ENCODE peak calls at places on chromosomes 3 and 15, in nine cellular contexts. One of them, this sample, is unnamed.

GRCh38 chr15:68729789-68730201 is 90.9 kb downstream of the ANP32A start:
- DNase-seq in aorta: no peak
- DNase-seq in spleen: no peak
- DNase-seq in GM12878: no peak
- DNase-seq in uterus: peak; percentile 50
- DNase-seq in upper lobe of right lung: no peak
- DNase-seq in heart left ventricle: peak; percentile 69
- DNase-seq in cardiac muscle cell: no peak
- DNase-seq in left lung: no peak
- DNase-seq in this sample: peak; percentile 72

GRCh38 chr15:31330111-31330785 is 3.6 kb downstream of the KLF13 start:
- DNase-seq in aorta: no peak
- DNase-seq in spleen: peak; percentile 63
- DNase-seq in GM12878: no peak
- DNase-seq in uterus: no peak
- DNase-seq in upper lobe of right lung: peak; percentile 57
- DNase-seq in heart left ventricle: no peak
- DNase-seq in cardiac muscle cell: no peak
- DNase-seq in left lung: no peak
- DNase-seq in this sample: peak; percentile 37

GRCh38 chr3:25432191-25432720 is 4.2 kb downstream of the RARB start:
- DNase-seq in aorta: no peak
- DNase-seq in spleen: no peak
- DNase-seq in GM12878: no peak
- DNase-seq in uterus: no peak
- DNase-seq in upper lobe of right lung: no peak
- DNase-seq in heart left ventricle: no peak
- DNase-seq in cardiac muscle cell: no peak
- DNase-seq in left lung: no peak
- DNase-seq in this sample: no peak

GRCh38 chr15:51336011-51336410 is 2.4 kb downstream of the CYP19A1 start:
- DNase-seq in aorta: no peak
- DNase-seq in spleen: no peak
- DNase-seq in GM12878: no peak
- DNase-seq in uterus: no peak
- DNase-seq in upper lobe of right lung: no peak
- DNase-seq in heart left ventricle: peak; percentile 51
- DNase-seq in cardiac muscle cell: no peak
- DNase-seq in left lung: no peak
- DNase-seq in this sample: no peak

GRCh38 chr15:29838352-29839010 is 16.2 kb upstream of the TJP1 start:
- DNase-seq in aorta: no peak
- DNase-seq in spleen: no peak
- DNase-seq in GM12878: no peak
- DNase-seq in uterus: no peak
- DNase-seq in upper lobe of right lung: no peak
- DNase-seq in heart left ventricle: no peak
- DNase-seq in cardiac muscle cell: no peak
- DNase-seq in left lung: no peak
- DNase-seq in this sample: no peak

GRCh38 chr3:58659051-58659675 is 7.4 kb downstream of the FAM3D start:
- DNase-seq in aorta: no peak
- DNase-seq in spleen: no peak
- DNase-seq in GM12878: no peak
- DNase-seq in uterus: no peak
- DNase-seq in upper lobe of right lung: no peak
- DNase-seq in heart left ventricle: no peak
- DNase-seq in cardiac muscle cell: peak; percentile 22
- DNase-seq in left lung: no peak
- DNase-seq in this sample: no peak

GRCh38 chr15:77457619-77458265 is 37.1 kb downstream of the HMG20A start:
- DNase-seq in aorta: no peak
- DNase-seq in spleen: no peak
- DNase-seq in GM12878: no peak
- DNase-seq in uterus: no peak
- DNase-seq in upper lobe of right lung: no peak
- DNase-seq in heart left ventricle: no peak
- DNase-seq in cardiac muscle cell: no peak
- DNase-seq in left lung: no peak
- DNase-seq in this sample: no peak

GRCh38 chr3:112360574-112360973 is 27.6 kb downstream of the CD200 start:
- DNase-seq in aorta: peak; percentile 53
- DNase-seq in spleen: no peak
- DNase-seq in GM12878: no peak
- DNase-seq in uterus: peak; percentile 34
- DNase-seq in upper lobe of right lung: no peak
- DNase-seq in heart left ventricle: no peak
- DNase-seq in cardiac muscle cell: no peak
- DNase-seq in left lung: no peak
- DNase-seq in this sample: peak; percentile 32

GRCh38 chr3:31247850-31248618 is 284.7 kb upstream of the STT3B start:
- DNase-seq in aorta: no peak
- DNase-seq in spleen: no peak
- DNase-seq in GM12878: peak; percentile 77
- DNase-seq in uterus: no peak
- DNase-seq in upper lobe of right lung: no peak
- DNase-seq in heart left ventricle: no peak
- DNase-seq in cardiac muscle cell: no peak
- DNase-seq in left lung: no peak
- DNase-seq in this sample: no peak

GRCh38 chr15:47514251-47514652 is 203.1 kb upstream of the SEMA6D start:
- DNase-seq in aorta: no peak
- DNase-seq in spleen: no peak
- DNase-seq in GM12878: no peak
- DNase-seq in uterus: no peak
- DNase-seq in upper lobe of right lung: no peak
- DNase-seq in heart left ventricle: no peak
- DNase-seq in cardiac muscle cell: no peak
- DNase-seq in left lung: no peak
- DNase-seq in this sample: no peak

GRCh38 chr15:81279621-81280051 is 44.3 kb downstream of the STARD5 start:
- DNase-seq in aorta: no peak
- DNase-seq in spleen: no peak
- DNase-seq in GM12878: no peak
- DNase-seq in uterus: no peak
- DNase-seq in upper lobe of right lung: no peak
- DNase-seq in heart left ventricle: no peak
- DNase-seq in cardiac muscle cell: no peak
- DNase-seq in left lung: no peak
- DNase-seq in this sample: no peak

GRCh38 chr3:61682671-61683408 is 121.5 kb downstream of the PTPRG start:
- DNase-seq in aorta: no peak
- DNase-seq in spleen: no peak
- DNase-seq in GM12878: no peak
- DNase-seq in uterus: no peak
- DNase-seq in upper lobe of right lung: no peak
- DNase-seq in heart left ventricle: no peak
- DNase-seq in cardiac muscle cell: no peak
- DNase-seq in left lung: no peak
- DNase-seq in this sample: no peak

GRCh38 chr3:73868688-73869315 is 244.1 kb upstream of the PDZRN3 start:
- DNase-seq in aorta: no peak
- DNase-seq in spleen: no peak
- DNase-seq in GM12878: no peak
- DNase-seq in uterus: peak; percentile 18
- DNase-seq in upper lobe of right lung: no peak
- DNase-seq in heart left ventricle: no peak
- DNase-seq in cardiac muscle cell: peak; percentile 57
- DNase-seq in left lung: no peak
- DNase-seq in this sample: no peak

GRCh38 chr3:126515066-126515706 is 2.4 kb downstream of the UROC1 start:
- DNase-seq in aorta: peak; percentile 57
- DNase-seq in spleen: peak; percentile 67
- DNase-seq in GM12878: no peak
- DNase-seq in uterus: no peak
- DNase-seq in upper lobe of right lung: peak; percentile 44
- DNase-seq in heart left ventricle: no peak
- DNase-seq in cardiac muscle cell: no peak
- DNase-seq in left lung: peak; percentile 27
- DNase-seq in this sample: peak; percentile 33

GRCh38 chr3:172315401-172316091 is 132.7 kb downstream of the GHSR start:
- DNase-seq in aorta: no peak
- DNase-seq in spleen: no peak
- DNase-seq in GM12878: no peak
- DNase-seq in uterus: peak; percentile 90
- DNase-seq in upper lobe of right lung: no peak
- DNase-seq in heart left ventricle: peak; percentile 39
- DNase-seq in cardiac muscle cell: no peak
- DNase-seq in left lung: no peak
- DNase-seq in this sample: no peak

GRCh38 chr15:88246666-88247446 is 9.7 kb downstream of the NTRK3 start:
- DNase-seq in aorta: peak; percentile 94
- DNase-seq in spleen: peak; percentile 93
- DNase-seq in GM12878: no peak
- DNase-seq in uterus: peak; percentile 74
- DNase-seq in upper lobe of right lung: peak; percentile 86
- DNase-seq in heart left ventricle: peak; percentile 56
- DNase-seq in cardiac muscle cell: peak; percentile 85
- DNase-seq in left lung: peak; percentile 64
- DNase-seq in this sample: peak; percentile 90

GRCh38 chr3:195893121-195893449 is 15.3 kb downstream of the TNK2 start:
- DNase-seq in aorta: peak; percentile 89
- DNase-seq in spleen: no peak
- DNase-seq in GM12878: no peak
- DNase-seq in uterus: no peak
- DNase-seq in upper lobe of right lung: no peak
- DNase-seq in heart left ventricle: peak; percentile 77
- DNase-seq in cardiac muscle cell: no peak
- DNase-seq in left lung: no peak
- DNase-seq in this sample: peak; percentile 70

GRCh38 chr15:95266481-95267061 is 1035.2 kb downstream of the MCTP2 start:
- DNase-seq in aorta: no peak
- DNase-seq in spleen: no peak
- DNase-seq in GM12878: no peak
- DNase-seq in uterus: peak; percentile 56
- DNase-seq in upper lobe of right lung: no peak
- DNase-seq in heart left ventricle: peak; percentile 26
- DNase-seq in cardiac muscle cell: no peak
- DNase-seq in left lung: no peak
- DNase-seq in this sample: no peak

GRCh38 chr3:66398228-66399025 is 102.4 kb downstream of the LRIG1 start:
- DNase-seq in aorta: no peak
- DNase-seq in spleen: peak; percentile 62
- DNase-seq in GM12878: no peak
- DNase-seq in uterus: no peak
- DNase-seq in upper lobe of right lung: no peak
- DNase-seq in heart left ventricle: no peak
- DNase-seq in cardiac muscle cell: no peak
- DNase-seq in left lung: no peak
- DNase-seq in this sample: no peak

GRCh38 chr3:134797816-134798451 is 2.9 kb downstream of the EPHB1 start:
- DNase-seq in aorta: no peak
- DNase-seq in spleen: no peak
- DNase-seq in GM12878: no peak
- DNase-seq in uterus: no peak
- DNase-seq in upper lobe of right lung: no peak
- DNase-seq in heart left ventricle: no peak
- DNase-seq in cardiac muscle cell: no peak
- DNase-seq in left lung: no peak
- DNase-seq in this sample: no peak

DNA sequence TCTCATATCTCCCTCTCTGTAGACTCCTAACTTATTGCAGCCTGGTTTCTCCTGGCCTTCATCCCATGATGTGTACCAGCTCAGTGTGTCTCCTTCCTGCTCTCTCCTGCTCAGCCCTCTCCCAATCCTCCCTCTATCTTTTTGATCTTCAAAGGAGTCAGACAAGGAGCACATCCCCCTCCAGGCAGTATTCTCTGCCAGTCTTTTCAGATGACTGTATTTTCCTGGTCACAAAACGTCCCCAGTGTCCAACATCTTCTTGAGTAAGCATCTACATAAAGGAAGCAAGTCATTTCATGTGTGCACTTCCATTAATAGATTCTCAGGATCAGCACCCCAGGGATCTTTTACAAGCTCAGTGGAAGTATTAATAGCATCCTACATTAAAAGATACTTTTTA is 148.9 kb upstream of the THBS1 start:
- DNase-seq in aorta: no peak
- DNase-seq in spleen: no peak
- DNase-seq in GM12878: no peak
- DNase-seq in uterus: no peak
- DNase-seq in upper lobe of right lung: no peak
- DNase-seq in heart left ventricle: no peak
- DNase-seq in cardiac muscle cell: no peak
- DNase-seq in left lung: no peak
- DNase-seq in this sample: no peak
- H3K27ac ChIP-seq in aorta: no peak overlapping the region
- H3K27ac ChIP-seq in spleen: no peak overlapping the region
- H3K27ac ChIP-seq in GM12878: no peak overlapping the region
- H3K27ac ChIP-seq in uterus: no peak overlapping the region
- H3K27ac ChIP-seq in upper lobe of right lung: no peak overlapping the region
- H3K27ac ChIP-seq in heart left ventricle: peak overlapping the region; percentile 65
- H3K27ac ChIP-seq in cardiac muscle cell: no peak overlapping the region
- H3K27ac ChIP-seq in left lung: no peak overlapping the region
- H3K27ac ChIP-seq in this sample: no peak overlapping the region

GRCh38 chr3:138914870-138915502 is 32.0 kb downstream of the FOXL2 start:
- DNase-seq in aorta: no peak
- DNase-seq in spleen: no peak
- DNase-seq in GM12878: no peak
- DNase-seq in uterus: no peak
- DNase-seq in upper lobe of right lung: no peak
- DNase-seq in heart left ventricle: no peak
- DNase-seq in cardiac muscle cell: no peak
- DNase-seq in left lung: no peak
- DNase-seq in this sample: no peak
- H3K4me3 ChIP-seq in aorta: peak overlapping the region; percentile 18
- H3K4me3 ChIP-seq in spleen: peak overlapping the region; percentile 78
- H3K4me3 ChIP-seq in GM12878: peak overlapping the region; percentile 85
- H3K4me3 ChIP-seq in uterus: peak overlapping the region; percentile 59
- H3K4me3 ChIP-seq in upper lobe of right lung: peak overlapping the region; percentile 93
- H3K4me3 ChIP-seq in heart left ventricle: peak overlapping the region; percentile 83
- H3K4me3 ChIP-seq in cardiac muscle cell: peak overlapping the region; percentile 83
- H3K4me3 ChIP-seq in left lung: peak overlapping the region; percentile 80
- H3K4me3 ChIP-seq in this sample: peak overlapping the region; percentile 69

GRCh38 chr3:47162695-47163022 is 1.3 kb downstream of the SETD2 start:
- DNase-seq in aorta: no peak
- DNase-seq in spleen: no peak
- DNase-seq in GM12878: no peak
- DNase-seq in uterus: no peak
- DNase-seq in upper lobe of right lung: no peak
- DNase-seq in heart left ventricle: no peak
- DNase-seq in cardiac muscle cell: no peak
- DNase-seq in left lung: no peak
- DNase-seq in this sample: no peak
- H3K4me1 ChIP-seq in aorta: no peaks in the 10 kb centered on the region
- H3K4me1 ChIP-seq in spleen: peaks cover 75% of the 10 kb centered on the region
- H3K4me1 ChIP-seq in GM12878: peaks cover 23% of the 10 kb centered on the region
- H3K4me1 ChIP-seq in uterus: peaks cover 26% of the 10 kb centered on the region
- H3K4me1 ChIP-seq in upper lobe of right lung: peaks cover 58% of the 10 kb centered on the region
- H3K4me1 ChIP-seq in heart left ventricle: peaks cover 64% of the 10 kb centered on the region
- H3K4me1 ChIP-seq in cardiac muscle cell: peaks cover 13% of the 10 kb centered on the region
- H3K4me1 ChIP-seq in left lung: peaks cover 68% of the 10 kb centered on the region
- H3K4me1 ChIP-seq in this sample: peaks cover 6% of the 10 kb centered on the region

DNA sequence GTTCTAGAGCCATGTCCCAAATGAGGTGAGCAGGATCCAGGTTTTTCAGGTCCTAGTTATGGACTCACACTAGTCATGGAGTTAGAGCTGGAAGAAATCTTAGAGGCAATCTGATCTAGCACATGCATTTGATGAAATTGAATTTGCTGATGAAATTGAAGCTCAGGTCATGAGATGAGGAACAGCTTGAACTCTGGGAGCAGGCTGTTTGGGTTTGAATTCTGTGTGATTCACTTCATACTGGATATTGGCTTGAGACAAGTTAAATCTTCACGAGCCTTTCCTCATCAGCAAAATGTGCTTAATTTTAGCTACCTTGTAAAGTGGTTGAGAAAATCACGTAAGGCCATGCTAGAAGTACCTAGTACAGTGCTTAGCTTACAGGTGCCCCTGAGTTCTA is 33.5 kb upstream of the PARL start:
- DNase-seq in aorta: no peak
- DNase-seq in spleen: no peak
- DNase-seq in GM12878: no peak
- DNase-seq in uterus: no peak
- DNase-seq in upper lobe of right lung: no peak
- DNase-seq in heart left ventricle: no peak
- DNase-seq in cardiac muscle cell: no peak
- DNase-seq in left lung: no peak
- DNase-seq in this sample: no peak
- H3K27ac ChIP-seq in aorta: no peak overlapping the region
- H3K27ac ChIP-seq in spleen: no peak overlapping the region
- H3K27ac ChIP-seq in GM12878: no peak overlapping the region
- H3K27ac ChIP-seq in uterus: no peak overlapping the region
- H3K27ac ChIP-seq in upper lobe of right lung: no peak overlapping the region
- H3K27ac ChIP-seq in heart left ventricle: no peak overlapping the region
- H3K27ac ChIP-seq in cardiac muscle cell: no peak overlapping the region
- H3K27ac ChIP-seq in left lung: no peak overlapping the region
- H3K27ac ChIP-seq in this sample: no peak overlapping the region

This sample was measured in right cardiac atrium.